ENCODE peak calls at places on chromosomes 2 and 18, in nine cellular contexts. L is ovary, P is GM12891, C is HCT116, J is sigmoid colon, O is NB4, F is GM12892, B is tibial nerve, V is K562. X is an unnamed sample.

GRCh38 chr2:101524811-101525430 is 50.0 kb upstream of the RFX8 start:
- DNase-seq in L (no peak), P (no peak), C (no peak), J (peak; percentile 88), O (peak; percentile 85), F (no peak), B (no peak), V (no peak), X (no peak)

GRCh38 chr18:13376841-13377351 is 158.3 kb downstream of the LDLRAD4 start:
- DNase-seq in L (no peak), P (no peak), C (no peak), J (peak; percentile 50), O (no peak), F (no peak), B (no peak), V (no peak), X (no peak)

GRCh38 chr2:18814387-18814786 is 225.0 kb upstream of the NT5C1B start:
- DNase-seq in L (no peak), P (no peak), C (no peak), J (no peak), O (no peak), F (no peak), B (no peak), V (no peak), X (no peak)

GRCh38 chr2:9779572-9780264 is 63.6 kb upstream of the TAF1B start:
- DNase-seq in L (no peak), P (peak; percentile 54), C (no peak), J (no peak), O (peak; percentile 65), F (no peak), B (no peak), V (no peak), X (no peak)

GRCh38 chr2:12251749-12252148 is 465.0 kb upstream of the TRIB2 start:
- DNase-seq in L (no peak), P (no peak), C (no peak), J (no peak), O (no peak), F (no peak), B (no peak), V (no peak), X (no peak)

GRCh38 chr2:16250886-16251285 is 310.5 kb downstream of the MYCN start:
- DNase-seq in L (no peak), P (no peak), C (no peak), J (no peak), O (no peak), F (no peak), B (no peak), V (no peak), X (no peak)

GRCh38 chr2:64562148-64562784 is 38.1 kb downstream of the AFTPH start:
- DNase-seq in L (no peak), P (no peak), C (peak; percentile 10), J (no peak), O (peak; percentile 32), F (no peak), B (no peak), V (no peak), X (no peak)

GRCh38 chr2:230691005-230691647 is 21.5 kb upstream of the CAB39 start:
- DNase-seq in L (no peak), P (no peak), C (peak; percentile 71), J (no peak), O (no peak), F (no peak), B (no peak), V (no peak), X (peak; percentile 70)

GRCh38 chr18:35459997-35460396 is 37.8 kb downstream of the INO80C start:
- DNase-seq in L (no peak), P (no peak), C (no peak), J (no peak), O (no peak), F (no peak), B (no peak), V (no peak), X (no peak)

GRCh38 chr18:35463837-35464236 is 33.9 kb downstream of the INO80C start:
- DNase-seq in L (no peak), P (no peak), C (no peak), J (no peak), O (no peak), F (no peak), B (no peak), V (no peak), X (no peak)

GRCh38 chr18:35460719-35461118 is 37.0 kb downstream of the INO80C start:
- DNase-seq in L (no peak), P (no peak), C (no peak), J (no peak), O (no peak), F (no peak), B (no peak), V (no peak), X (no peak)

GRCh38 chr18:35464731-35465728 is 32.7 kb downstream of the INO80C start:
- DNase-seq in L (no peak), P (no peak), C (no peak), J (no peak), O (peak; percentile 46), F (no peak), B (no peak), V (no peak), X (no peak)

GRCh38 chr18:35463050-35463449 is 34.7 kb downstream of the INO80C start:
- DNase-seq in L (no peak), P (no peak), C (no peak), J (no peak), O (no peak), F (no peak), B (no peak), V (no peak), X (no peak)
- TF ChIP-seq POLR2A in L (no peak), P (no peak), C (no peak), J (no peak), O (no peak), F (no peak), B (no peak), V (no peak), X (no peak)

GRCh38 chr18:48538531-48539405 is at the start of gene CTIF:
- DNase-seq in L (peak; percentile 94), P (peak; percentile 77), C (peak; percentile 91), J (peak; percentile 99), O (peak; percentile 90), F (peak; percentile 82), B (peak; percentile 97), V (peak; percentile 77), X (peak; percentile 74)
- TF ChIP-seq POLR2A in L (no peak), P (no peak), C (no peak), J (peak; percentile 40), O (no peak), F (no peak), B (peak; percentile 56), V (peak; percentile 52), X (peak; percentile 50)

DNA sequence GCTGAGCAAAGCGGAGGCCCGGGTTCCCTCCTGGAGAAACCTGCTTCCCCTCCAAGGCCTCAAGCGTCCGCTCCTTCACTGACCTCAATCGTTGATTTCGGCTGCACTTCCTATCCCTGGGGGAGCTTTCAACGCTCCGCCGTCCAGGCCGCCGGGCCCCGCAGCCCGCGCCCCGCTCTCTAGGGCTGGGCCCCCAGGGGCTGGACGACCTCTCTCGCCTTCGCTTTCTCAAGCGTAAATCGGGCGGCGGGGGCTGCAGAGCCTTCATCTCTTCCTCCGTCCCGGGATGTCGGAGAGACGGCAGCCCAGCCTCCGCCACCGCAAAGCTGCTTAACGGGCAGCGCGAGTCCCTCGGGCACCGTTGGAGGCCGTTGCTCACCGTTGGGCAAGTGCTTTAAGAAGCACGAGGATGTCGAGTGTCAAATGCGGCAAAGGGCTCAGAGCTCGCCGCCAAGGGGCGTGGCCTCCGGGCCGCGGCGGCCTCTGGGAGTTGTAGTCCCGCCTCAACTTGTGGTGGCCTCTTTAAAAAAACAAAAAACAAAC is 8.5 kb downstream of the HES6 start:
- DNase-seq in L (peak; percentile 63), P (peak; percentile 77), C (no peak), J (peak; percentile 91), O (peak; percentile 94), F (no peak), B (peak; percentile 64), V (peak; percentile 74), X (no peak)
- TF ChIP-seq POLR2A in L (no peak), P (no peak), C (no peak), J (no peak), O (peak; percentile 84), F (no peak), B (peak; percentile 63), V (peak; percentile 60), X (no peak)

GRCh38 chr2:217434183-217434620 is 568.6 kb downstream of the TNS1 start:
- DNase-seq in L (peak; percentile 88), P (peak; percentile 39), C (peak; percentile 45), J (peak; percentile 98), O (peak; percentile 75), F (peak; percentile 46), B (peak; percentile 73), V (peak; percentile 28), X (peak; percentile 65)
- TF ChIP-seq POLR2A in L (no peak), P (no peak), C (no peak), J (no peak), O (no peak), F (no peak), B (no peak), V (no peak), X (no peak)

DNA sequence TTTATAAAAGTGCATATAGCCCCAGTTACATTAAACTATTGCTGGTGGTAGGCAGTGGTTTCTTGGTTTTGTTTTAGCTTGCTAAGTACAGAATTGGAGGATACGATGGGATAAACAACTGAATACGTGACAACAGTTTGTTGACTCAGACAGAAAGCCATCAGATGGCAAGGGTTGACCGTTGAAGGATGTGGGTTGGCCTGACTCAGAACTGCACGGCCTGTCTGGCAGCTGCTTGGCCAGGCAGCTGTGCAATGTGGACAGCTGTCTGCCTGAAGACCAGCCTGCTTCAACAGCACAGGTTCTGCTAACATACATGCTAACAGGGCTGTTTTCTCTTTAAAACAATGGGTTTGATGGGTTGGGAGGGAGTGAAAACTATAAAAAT is 46.6 kb downstream of the PRKRA start:
- DNase-seq in L (no peak), P (peak; percentile 35), C (no peak), J (no peak), O (peak; percentile 88), F (peak; percentile 38), B (no peak), V (no peak), X (peak; percentile 44)
- TF ChIP-seq POLR2A in L (no peak), P (no peak), C (no peak), J (no peak), O (no peak), F (no peak), B (no peak), V (no peak), X (no peak)